ENCODE peak calls at places on chromosomes 13 and 19, in six cellular contexts. One of them, this sample, is unnamed.
A peak's percentile ranks its signal among the peaks of the same experiment; 100 is the strongest.

GRCh38 chr19:18593367-18594095 is 4.9 kb downstream of the REX1BD start:
- DNase-seq in ovary: no peak
- DNase-seq in WTC11: peak; percentile 53
- DNase-seq in omental fat pad: no peak
- DNase-seq in GM12865: no peak
- DNase-seq in mammary epithelial cell: no peak
- DNase-seq in this sample: no peak

GRCh38 chr13:44300895-44301638 is 72.6 kb upstream of the SERP2 start:
- DNase-seq in ovary: peak; percentile 67
- DNase-seq in WTC11: no peak
- DNase-seq in omental fat pad: no peak
- DNase-seq in GM12865: peak; percentile 82
- DNase-seq in mammary epithelial cell: peak; percentile 92
- DNase-seq in this sample: peak; percentile 53

GRCh38 chr13:30805132-30805537 is 69.8 kb downstream of the ALOX5AP start:
- DNase-seq in ovary: no peak
- DNase-seq in WTC11: no peak
- DNase-seq in omental fat pad: no peak
- DNase-seq in GM12865: no peak
- DNase-seq in mammary epithelial cell: no peak
- DNase-seq in this sample: no peak

GRCh38 chr19:42066075-42066754 is 3.8 kb downstream of the GRIK5 start:
- DNase-seq in ovary: no peak
- DNase-seq in WTC11: peak; percentile 63
- DNase-seq in omental fat pad: no peak
- DNase-seq in GM12865: peak; percentile 42
- DNase-seq in mammary epithelial cell: no peak
- DNase-seq in this sample: no peak

GRCh38 chr19:33248553-33248953 is 22.9 kb upstream of the SLC7A10 start:
- DNase-seq in ovary: no peak
- DNase-seq in WTC11: no peak
- DNase-seq in omental fat pad: no peak
- DNase-seq in GM12865: no peak
- DNase-seq in mammary epithelial cell: no peak
- DNase-seq in this sample: peak; percentile 47

GRCh38 chr19:40381321-40381720 is 8.7 kb downstream of the HIPK4 start:
- DNase-seq in ovary: no peak
- DNase-seq in WTC11: no peak
- DNase-seq in omental fat pad: no peak
- DNase-seq in GM12865: no peak
- DNase-seq in mammary epithelial cell: no peak
- DNase-seq in this sample: no peak

GRCh38 chr19:33815410-33816340 is 19.0 kb downstream of the KCTD15 start:
- DNase-seq in ovary: no peak
- DNase-seq in WTC11: no peak
- DNase-seq in omental fat pad: no peak
- DNase-seq in GM12865: no peak
- DNase-seq in mammary epithelial cell: peak; percentile 26
- DNase-seq in this sample: no peak

GRCh38 chr13:71867101-71867814 is at the start of gene DACH1:
- DNase-seq in ovary: no peak
- DNase-seq in WTC11: peak; percentile 29
- DNase-seq in omental fat pad: no peak
- DNase-seq in GM12865: peak; percentile 48
- DNase-seq in mammary epithelial cell: peak; percentile 23
- DNase-seq in this sample: peak; percentile 48

GRCh38 chr19:44785271-44785670 is 7.6 kb downstream of the CBLC start:
- DNase-seq in ovary: no peak
- DNase-seq in WTC11: no peak
- DNase-seq in omental fat pad: no peak
- DNase-seq in GM12865: no peak
- DNase-seq in mammary epithelial cell: no peak
- DNase-seq in this sample: no peak

GRCh38 chr19:6767357-6768235 is at the start of gene SH2D3A:
- DNase-seq in ovary: no peak
- DNase-seq in WTC11: peak; percentile 97
- DNase-seq in omental fat pad: no peak
- DNase-seq in GM12865: peak; percentile 98
- DNase-seq in mammary epithelial cell: peak; percentile 96
- DNase-seq in this sample: peak; percentile 84

GRCh38 chr19:14460935-14461334 is 14.2 kb downstream of the PTGER1 start:
- DNase-seq in ovary: no peak
- DNase-seq in WTC11: no peak
- DNase-seq in omental fat pad: no peak
- DNase-seq in GM12865: no peak
- DNase-seq in mammary epithelial cell: no peak
- DNase-seq in this sample: no peak

GRCh38 chr19:10228925-10229324 is 2.2 kb downstream of the S1PR2 start:
- DNase-seq in ovary: peak; percentile 39
- DNase-seq in WTC11: peak; percentile 54
- DNase-seq in omental fat pad: no peak
- DNase-seq in GM12865: peak; percentile 73
- DNase-seq in mammary epithelial cell: no peak
- DNase-seq in this sample: no peak

GRCh38 chr19:43462887-43463380 is 2.5 kb downstream of the LYPD3 start:
- DNase-seq in ovary: no peak
- DNase-seq in WTC11: no peak
- DNase-seq in omental fat pad: no peak
- DNase-seq in GM12865: no peak
- DNase-seq in mammary epithelial cell: no peak
- DNase-seq in this sample: no peak

GRCh38 chr13:94617389-94618000 is 15.8 kb downstream of the GPR180 start:
- DNase-seq in ovary: no peak
- DNase-seq in WTC11: no peak
- DNase-seq in omental fat pad: no peak
- DNase-seq in GM12865: peak; percentile 34
- DNase-seq in mammary epithelial cell: no peak
- DNase-seq in this sample: no peak

GRCh38 chr19:18496167-18496979 is 25.5 kb downstream of the ELL start:
- DNase-seq in ovary: no peak
- DNase-seq in WTC11: no peak
- DNase-seq in omental fat pad: no peak
- DNase-seq in GM12865: peak; percentile 69
- DNase-seq in mammary epithelial cell: peak; percentile 90
- DNase-seq in this sample: peak; percentile 92

GRCh38 chr19:35973487-35973886 is 21.5 kb upstream of the SDHAF1 start:
- DNase-seq in ovary: no peak
- DNase-seq in WTC11: no peak
- DNase-seq in omental fat pad: no peak
- DNase-seq in GM12865: no peak
- DNase-seq in mammary epithelial cell: no peak
- DNase-seq in this sample: no peak

GRCh38 chr13:94494021-94494420 is 14.5 kb upstream of the DCT start:
- DNase-seq in ovary: no peak
- DNase-seq in WTC11: no peak
- DNase-seq in omental fat pad: no peak
- DNase-seq in GM12865: no peak
- DNase-seq in mammary epithelial cell: no peak
- DNase-seq in this sample: no peak

GRCh38 chr19:15337202-15337601 is 4.9 kb upstream of the BRD4 start:
- DNase-seq in ovary: no peak
- DNase-seq in WTC11: no peak
- DNase-seq in omental fat pad: no peak
- DNase-seq in GM12865: no peak
- DNase-seq in mammary epithelial cell: no peak
- DNase-seq in this sample: no peak

GRCh38 chr19:32822916-32823746 is 46.4 kb downstream of the SLC7A9 start:
- DNase-seq in ovary: no peak
- DNase-seq in WTC11: no peak
- DNase-seq in omental fat pad: no peak
- DNase-seq in GM12865: no peak
- DNase-seq in mammary epithelial cell: no peak
- DNase-seq in this sample: no peak

GRCh38 chr19:55605637-55606470 is at the start of gene ZNF865:
- DNase-seq in ovary: peak; percentile 79
- DNase-seq in WTC11: peak; percentile 81
- DNase-seq in omental fat pad: peak; percentile 35
- DNase-seq in GM12865: peak; percentile 90
- DNase-seq in mammary epithelial cell: peak; percentile 84
- DNase-seq in this sample: peak; percentile 68

GRCh38 chr19:6059996-6060599 is 50.2 kb downstream of the RFX2 start:
- DNase-seq in ovary: no peak
- DNase-seq in WTC11: no peak
- DNase-seq in omental fat pad: no peak
- DNase-seq in GM12865: no peak
- DNase-seq in mammary epithelial cell: no peak
- DNase-seq in this sample: no peak

GRCh38 chr13:74290324-74290773 is 156.1 kb upstream of the KLF12 start:
- DNase-seq in ovary: peak; percentile 42
- DNase-seq in WTC11: peak; percentile 11
- DNase-seq in omental fat pad: no peak
- DNase-seq in GM12865: peak; percentile 77
- DNase-seq in mammary epithelial cell: peak; percentile 97
- DNase-seq in this sample: peak; percentile 48

DNA sequence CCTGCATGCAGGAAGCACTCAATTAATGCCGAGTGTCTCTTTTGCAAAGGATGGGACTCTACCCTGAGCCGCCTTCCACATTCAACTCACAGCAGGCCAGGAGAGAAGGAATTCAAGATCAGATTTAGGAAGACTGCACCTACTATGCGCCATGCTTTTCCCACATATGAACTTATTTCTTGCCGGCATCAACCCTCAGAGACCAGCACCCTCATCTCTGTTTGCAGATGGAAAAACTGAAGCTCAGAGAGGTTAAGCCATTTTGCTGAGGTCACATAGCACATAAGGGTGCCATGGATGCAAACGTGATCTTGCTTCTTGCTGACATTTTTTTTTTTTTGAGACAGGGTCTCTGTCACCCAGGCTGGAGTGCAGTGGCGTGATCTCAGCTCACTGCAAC is 14.2 kb upstream of the SEMA6B start:
- DNase-seq in ovary: no peak
- DNase-seq in WTC11: no peak
- DNase-seq in omental fat pad: no peak
- DNase-seq in GM12865: no peak
- DNase-seq in mammary epithelial cell: no peak
- DNase-seq in this sample: no peak
- TF ChIP-seq CTCF in ovary: no peak
- TF ChIP-seq CTCF in WTC11: no peak
- TF ChIP-seq CTCF in omental fat pad: no peak
- TF ChIP-seq CTCF in GM12865: no peak
- TF ChIP-seq CTCF in mammary epithelial cell: no peak
- TF ChIP-seq CTCF in this sample: no peak

GRCh38 chr19:47713046-47714021 is at the start of gene EHD2:
- DNase-seq in ovary: peak; percentile 87
- DNase-seq in WTC11: peak; percentile 72
- DNase-seq in omental fat pad: peak; percentile 40
- DNase-seq in GM12865: no peak
- DNase-seq in mammary epithelial cell: peak; percentile 68
- DNase-seq in this sample: no peak

GRCh38 chr19:47719047-47719885 is 6.0 kb downstream of the EHD2 start:
- DNase-seq in ovary: peak; percentile 95
- DNase-seq in WTC11: no peak
- DNase-seq in omental fat pad: peak; percentile 47
- DNase-seq in GM12865: no peak
- DNase-seq in mammary epithelial cell: peak; percentile 95
- DNase-seq in this sample: no peak

GRCh38 chr19:47711652-47712239 is 1.5 kb upstream of the EHD2 start:
- DNase-seq in ovary: no peak
- DNase-seq in WTC11: no peak
- DNase-seq in omental fat pad: no peak
- DNase-seq in GM12865: no peak
- DNase-seq in mammary epithelial cell: no peak
- DNase-seq in this sample: no peak

GRCh38 chr19:47716270-47716937 is 3.2 kb downstream of the EHD2 start:
- DNase-seq in ovary: no peak
- DNase-seq in WTC11: no peak
- DNase-seq in omental fat pad: no peak
- DNase-seq in GM12865: no peak
- DNase-seq in mammary epithelial cell: no peak
- DNase-seq in this sample: no peak

GRCh38 chr19:47714339-47714738 is 1.1 kb downstream of the EHD2 start:
- DNase-seq in ovary: no peak
- DNase-seq in WTC11: no peak
- DNase-seq in omental fat pad: no peak
- DNase-seq in GM12865: no peak
- DNase-seq in mammary epithelial cell: no peak
- DNase-seq in this sample: no peak
- TF ChIP-seq CTCF in ovary: no peak
- TF ChIP-seq CTCF in WTC11: no peak
- TF ChIP-seq CTCF in omental fat pad: no peak
- TF ChIP-seq CTCF in GM12865: no peak
- TF ChIP-seq CTCF in mammary epithelial cell: no peak
- TF ChIP-seq CTCF in this sample: no peak

DNA sequence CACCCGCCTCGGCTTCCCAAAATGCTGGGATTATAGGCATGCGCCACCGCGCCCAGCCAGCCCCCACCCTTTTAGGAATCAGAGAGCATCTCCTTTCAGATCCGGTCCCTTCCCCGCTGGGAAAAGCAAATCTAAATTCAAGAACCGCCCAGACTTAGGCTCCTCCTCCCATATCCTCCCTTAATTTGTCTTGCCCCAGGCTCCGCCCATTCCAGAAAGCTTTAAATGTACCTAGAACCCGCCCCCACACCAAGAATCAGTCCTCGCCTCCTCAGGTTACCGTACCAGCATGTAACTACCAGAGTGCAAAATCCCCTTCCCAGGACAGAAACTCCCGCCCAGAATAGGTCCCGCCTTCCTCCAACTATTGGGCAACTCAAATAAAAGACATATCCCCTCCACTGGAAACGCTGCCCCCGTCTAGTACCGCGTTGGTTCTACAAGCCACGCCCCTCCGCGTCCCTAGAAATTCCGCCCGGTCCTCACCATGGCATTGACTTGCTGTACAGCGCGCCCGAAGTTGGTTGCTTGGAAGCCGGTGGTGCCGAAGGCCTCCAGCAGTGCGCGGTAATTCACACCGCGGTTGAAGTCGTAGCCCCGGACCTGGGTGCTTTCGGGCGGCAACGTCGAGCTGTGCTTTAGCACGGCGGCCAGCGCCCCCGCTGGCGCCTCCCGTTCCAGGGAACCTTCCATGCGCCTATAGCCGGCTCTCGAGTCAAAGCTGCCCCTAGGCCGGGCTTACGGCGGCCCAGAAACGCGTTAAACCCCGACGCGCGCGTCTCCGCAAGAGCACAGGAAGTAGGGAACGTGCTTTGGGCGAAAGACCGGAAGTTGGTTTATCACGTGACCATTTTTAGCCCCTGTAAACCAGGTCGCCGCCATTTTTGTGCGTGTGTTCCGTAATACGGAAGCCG is at the start of gene DHPS:
- DNase-seq in ovary: peak; percentile 94
- DNase-seq in WTC11: peak; percentile 92
- DNase-seq in omental fat pad: peak; percentile 70
- DNase-seq in GM12865: peak; percentile 99
- DNase-seq in mammary epithelial cell: peak; percentile 97
- DNase-seq in this sample: peak; percentile 94
- TF ChIP-seq CTCF in ovary: no peak
- TF ChIP-seq CTCF in WTC11: no peak
- TF ChIP-seq CTCF in omental fat pad: no peak
- TF ChIP-seq CTCF in GM12865: no peak
- TF ChIP-seq CTCF in mammary epithelial cell: no peak
- TF ChIP-seq CTCF in this sample: no peak

DNA sequence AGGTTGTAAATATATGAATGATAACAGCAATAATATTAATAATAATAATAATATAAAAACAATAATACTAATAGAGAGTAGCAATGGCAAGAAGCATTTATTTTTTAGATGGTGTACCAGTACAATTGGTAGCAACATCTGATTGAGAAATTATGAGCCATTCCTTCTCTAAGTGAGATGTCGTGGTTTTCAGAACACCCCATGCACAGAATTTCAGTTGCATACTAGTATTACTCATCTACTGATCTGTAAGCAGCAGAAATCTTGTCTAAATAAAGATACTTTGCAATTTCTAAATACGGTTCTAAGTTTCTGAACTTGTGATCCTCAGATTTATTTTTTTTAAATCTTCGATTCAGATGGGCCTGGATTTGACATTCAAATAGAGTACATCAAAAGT is 788.0 kb upstream of the ATXN8OS start:
- DNase-seq in ovary: no peak
- DNase-seq in WTC11: no peak
- DNase-seq in omental fat pad: no peak
- DNase-seq in GM12865: no peak
- DNase-seq in mammary epithelial cell: no peak
- DNase-seq in this sample: no peak
- TF ChIP-seq CTCF in ovary: no peak
- TF ChIP-seq CTCF in WTC11: no peak
- TF ChIP-seq CTCF in omental fat pad: no peak
- TF ChIP-seq CTCF in GM12865: no peak
- TF ChIP-seq CTCF in mammary epithelial cell: no peak
- TF ChIP-seq CTCF in this sample: no peak